ENCODE peak calls at places on chromosomes 3 and 15, in nine cellular contexts. One of them, this sample, is unnamed.
A peak's percentile ranks its signal among the peaks of the same experiment; 100 is the strongest.

GRCh38 chr3:24264748-24265158 is 229.9 kb downstream of the THRB start:
- DNase-seq in CD8-positive, alpha-beta T cell: no peak
- DNase-seq in breast epithelium: no peak
- DNase-seq in Peyer's patch: no peak
- DNase-seq in Panc1: no peak
- DNase-seq in heart left ventricle: no peak
- DNase-seq in tibial artery: no peak
- DNase-seq in esophagus muscularis mucosa: no peak
- DNase-seq in RWPE1: peak; percentile 32
- DNase-seq in this sample: no peak

GRCh38 chr15:24948495-24948894 is 6.3 kb upstream of the SNRPN start:
- DNase-seq in CD8-positive, alpha-beta T cell: no peak
- DNase-seq in breast epithelium: no peak
- DNase-seq in Peyer's patch: no peak
- DNase-seq in Panc1: no peak
- DNase-seq in heart left ventricle: no peak
- DNase-seq in tibial artery: no peak
- DNase-seq in esophagus muscularis mucosa: no peak
- DNase-seq in RWPE1: no peak
- DNase-seq in this sample: no peak

GRCh38 chr15:99580061-99580460 is 14.3 kb downstream of the MEF2A start:
- DNase-seq in CD8-positive, alpha-beta T cell: no peak
- DNase-seq in breast epithelium: no peak
- DNase-seq in Peyer's patch: no peak
- DNase-seq in Panc1: no peak
- DNase-seq in heart left ventricle: no peak
- DNase-seq in tibial artery: no peak
- DNase-seq in esophagus muscularis mucosa: no peak
- DNase-seq in RWPE1: no peak
- DNase-seq in this sample: no peak

GRCh38 chr15:34642252-34642651 is 58.8 kb upstream of the GOLGA8B start:
- DNase-seq in CD8-positive, alpha-beta T cell: no peak
- DNase-seq in breast epithelium: no peak
- DNase-seq in Peyer's patch: no peak
- DNase-seq in Panc1: no peak
- DNase-seq in heart left ventricle: no peak
- DNase-seq in tibial artery: no peak
- DNase-seq in esophagus muscularis mucosa: no peak
- DNase-seq in RWPE1: no peak
- DNase-seq in this sample: no peak

GRCh38 chr3:195071011-195071728 is 199.8 kb downstream of the XXYLT1 start:
- DNase-seq in CD8-positive, alpha-beta T cell: no peak
- DNase-seq in breast epithelium: peak; percentile 12
- DNase-seq in Peyer's patch: no peak
- DNase-seq in Panc1: no peak
- DNase-seq in heart left ventricle: no peak
- DNase-seq in tibial artery: peak; percentile 15
- DNase-seq in esophagus muscularis mucosa: no peak
- DNase-seq in RWPE1: no peak
- DNase-seq in this sample: no peak

GRCh38 chr3:152885066-152885465 is 50.1 kb downstream of the P2RY1 start:
- DNase-seq in CD8-positive, alpha-beta T cell: no peak
- DNase-seq in breast epithelium: no peak
- DNase-seq in Peyer's patch: no peak
- DNase-seq in Panc1: no peak
- DNase-seq in heart left ventricle: no peak
- DNase-seq in tibial artery: no peak
- DNase-seq in esophagus muscularis mucosa: no peak
- DNase-seq in RWPE1: no peak
- DNase-seq in this sample: no peak

GRCh38 chr3:36843065-36844051 is 79.0 kb upstream of the DCLK3 start:
- DNase-seq in CD8-positive, alpha-beta T cell: no peak
- DNase-seq in breast epithelium: no peak
- DNase-seq in Peyer's patch: peak; percentile 23
- DNase-seq in Panc1: peak; percentile 2
- DNase-seq in heart left ventricle: no peak
- DNase-seq in tibial artery: no peak
- DNase-seq in esophagus muscularis mucosa: peak; percentile 39
- DNase-seq in RWPE1: peak; percentile 8
- DNase-seq in this sample: no peak

GRCh38 chr3:65466300-65466988 is 572.3 kb downstream of the MAGI1 start:
- DNase-seq in CD8-positive, alpha-beta T cell: no peak
- DNase-seq in breast epithelium: no peak
- DNase-seq in Peyer's patch: no peak
- DNase-seq in Panc1: no peak
- DNase-seq in heart left ventricle: no peak
- DNase-seq in tibial artery: no peak
- DNase-seq in esophagus muscularis mucosa: no peak
- DNase-seq in RWPE1: no peak
- DNase-seq in this sample: no peak

GRCh38 chr3:184261270-184262165 is at the start of gene CAMK2N2:
- DNase-seq in CD8-positive, alpha-beta T cell: no peak
- DNase-seq in breast epithelium: no peak
- DNase-seq in Peyer's patch: peak; percentile 22
- DNase-seq in Panc1: no peak
- DNase-seq in heart left ventricle: peak; percentile 60
- DNase-seq in tibial artery: no peak
- DNase-seq in esophagus muscularis mucosa: no peak
- DNase-seq in RWPE1: peak; percentile 72
- DNase-seq in this sample: no peak

GRCh38 chr3:49119036-49119435 is 1.6 kb downstream of the USP19 start:
- DNase-seq in CD8-positive, alpha-beta T cell: no peak
- DNase-seq in breast epithelium: no peak
- DNase-seq in Peyer's patch: no peak
- DNase-seq in Panc1: no peak
- DNase-seq in heart left ventricle: no peak
- DNase-seq in tibial artery: no peak
- DNase-seq in esophagus muscularis mucosa: no peak
- DNase-seq in RWPE1: no peak
- DNase-seq in this sample: no peak

GRCh38 chr3:33392703-33393125 is 47.5 kb downstream of the UBP1 start:
- DNase-seq in CD8-positive, alpha-beta T cell: no peak
- DNase-seq in breast epithelium: no peak
- DNase-seq in Peyer's patch: no peak
- DNase-seq in Panc1: peak; percentile 62
- DNase-seq in heart left ventricle: no peak
- DNase-seq in tibial artery: peak; percentile 34
- DNase-seq in esophagus muscularis mucosa: no peak
- DNase-seq in RWPE1: peak; percentile 84
- DNase-seq in this sample: peak; percentile 41

GRCh38 chr3:46664188-46664970 is 29.1 kb downstream of the ALS2CL start:
- DNase-seq in CD8-positive, alpha-beta T cell: no peak
- DNase-seq in breast epithelium: no peak
- DNase-seq in Peyer's patch: no peak
- DNase-seq in Panc1: no peak
- DNase-seq in heart left ventricle: no peak
- DNase-seq in tibial artery: no peak
- DNase-seq in esophagus muscularis mucosa: no peak
- DNase-seq in RWPE1: no peak
- DNase-seq in this sample: no peak

GRCh38 chr3:53705024-53705750 is 141.0 kb downstream of the CHDH start:
- DNase-seq in CD8-positive, alpha-beta T cell: no peak
- DNase-seq in breast epithelium: no peak
- DNase-seq in Peyer's patch: no peak
- DNase-seq in Panc1: no peak
- DNase-seq in heart left ventricle: no peak
- DNase-seq in tibial artery: no peak
- DNase-seq in esophagus muscularis mucosa: peak; percentile 86
- DNase-seq in RWPE1: no peak
- DNase-seq in this sample: no peak

GRCh38 chr15:42992626-42993025 is 72.0 kb upstream of the TTBK2 start:
- DNase-seq in CD8-positive, alpha-beta T cell: no peak
- DNase-seq in breast epithelium: no peak
- DNase-seq in Peyer's patch: no peak
- DNase-seq in Panc1: no peak
- DNase-seq in heart left ventricle: no peak
- DNase-seq in tibial artery: no peak
- DNase-seq in esophagus muscularis mucosa: no peak
- DNase-seq in RWPE1: no peak
- DNase-seq in this sample: no peak

GRCh38 chr3:150314248-150315027 is 93.7 kb upstream of the TSC22D2 start:
- DNase-seq in CD8-positive, alpha-beta T cell: no peak
- DNase-seq in breast epithelium: peak; percentile 54
- DNase-seq in Peyer's patch: no peak
- DNase-seq in Panc1: no peak
- DNase-seq in heart left ventricle: no peak
- DNase-seq in tibial artery: no peak
- DNase-seq in esophagus muscularis mucosa: no peak
- DNase-seq in RWPE1: no peak
- DNase-seq in this sample: no peak

GRCh38 chr3:39134305-39134704 is 19.1 kb downstream of the CSRNP1 start:
- DNase-seq in CD8-positive, alpha-beta T cell: no peak
- DNase-seq in breast epithelium: no peak
- DNase-seq in Peyer's patch: no peak
- DNase-seq in Panc1: no peak
- DNase-seq in heart left ventricle: no peak
- DNase-seq in tibial artery: peak; percentile 8
- DNase-seq in esophagus muscularis mucosa: no peak
- DNase-seq in RWPE1: no peak
- DNase-seq in this sample: no peak

GRCh38 chr15:67033521-67033920 is 31.9 kb upstream of the SMAD3 start:
- DNase-seq in CD8-positive, alpha-beta T cell: no peak
- DNase-seq in breast epithelium: no peak
- DNase-seq in Peyer's patch: no peak
- DNase-seq in Panc1: no peak
- DNase-seq in heart left ventricle: peak; percentile 39
- DNase-seq in tibial artery: no peak
- DNase-seq in esophagus muscularis mucosa: no peak
- DNase-seq in RWPE1: no peak
- DNase-seq in this sample: no peak

GRCh38 chr3:177629276-177629675 is 432.0 kb upstream of the TBL1XR1 start:
- DNase-seq in CD8-positive, alpha-beta T cell: no peak
- DNase-seq in breast epithelium: no peak
- DNase-seq in Peyer's patch: no peak
- DNase-seq in Panc1: no peak
- DNase-seq in heart left ventricle: no peak
- DNase-seq in tibial artery: no peak
- DNase-seq in esophagus muscularis mucosa: no peak
- DNase-seq in RWPE1: no peak
- DNase-seq in this sample: no peak

GRCh38 chr3:12098400-12098799 is 60.3 kb downstream of the TIMP4 start:
- DNase-seq in CD8-positive, alpha-beta T cell: no peak
- DNase-seq in breast epithelium: no peak
- DNase-seq in Peyer's patch: no peak
- DNase-seq in Panc1: no peak
- DNase-seq in heart left ventricle: no peak
- DNase-seq in tibial artery: no peak
- DNase-seq in esophagus muscularis mucosa: no peak
- DNase-seq in RWPE1: no peak
- DNase-seq in this sample: no peak

DNA sequence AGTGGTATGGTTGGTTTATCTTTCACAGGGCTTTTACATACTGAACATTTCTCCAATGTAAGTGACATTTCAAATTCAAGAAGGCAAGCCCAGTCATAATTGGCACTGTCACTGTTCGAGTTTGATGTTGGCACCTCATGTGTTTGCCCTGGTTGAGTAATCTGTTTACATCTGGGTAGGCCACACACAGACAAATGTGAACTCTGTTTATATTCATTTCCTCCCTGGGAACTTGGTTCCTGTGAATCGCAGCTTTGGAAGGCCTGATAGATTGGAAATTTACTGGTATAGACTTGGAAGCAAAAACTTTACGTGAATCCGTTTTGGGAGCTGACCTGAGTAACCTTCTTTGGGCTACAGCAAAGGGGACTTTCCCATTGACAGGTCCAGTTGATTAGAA is 395.2 kb upstream of the AZI2 start:
- DNase-seq in CD8-positive, alpha-beta T cell: no peak
- DNase-seq in breast epithelium: no peak
- DNase-seq in Peyer's patch: no peak
- DNase-seq in Panc1: no peak
- DNase-seq in heart left ventricle: no peak
- DNase-seq in tibial artery: no peak
- DNase-seq in esophagus muscularis mucosa: no peak
- DNase-seq in RWPE1: no peak
- DNase-seq in this sample: no peak
- H3K27ac ChIP-seq in CD8-positive, alpha-beta T cell: no peak overlapping the region
- H3K27ac ChIP-seq in breast epithelium: no peak overlapping the region
- H3K27ac ChIP-seq in Peyer's patch: no peak overlapping the region
- H3K27ac ChIP-seq in Panc1: no peak overlapping the region
- H3K27ac ChIP-seq in heart left ventricle: peak overlapping the region; percentile 88
- H3K27ac ChIP-seq in tibial artery: no peak overlapping the region
- H3K27ac ChIP-seq in esophagus muscularis mucosa: no peak overlapping the region
- H3K27ac ChIP-seq in RWPE1: no peak overlapping the region
- H3K27ac ChIP-seq in this sample: no peak overlapping the region

GRCh38 chr3:191648787-191649186 is 187.8 kb downstream of the PYDC2 start:
- DNase-seq in CD8-positive, alpha-beta T cell: no peak
- DNase-seq in breast epithelium: no peak
- DNase-seq in Peyer's patch: no peak
- DNase-seq in Panc1: no peak
- DNase-seq in heart left ventricle: no peak
- DNase-seq in tibial artery: no peak
- DNase-seq in esophagus muscularis mucosa: no peak
- DNase-seq in RWPE1: peak; percentile 3
- DNase-seq in this sample: no peak
- TF ChIP-seq CTCF in CD8-positive, alpha-beta T cell: no peak
- TF ChIP-seq CTCF in breast epithelium: no peak
- TF ChIP-seq CTCF in Peyer's patch: no peak
- TF ChIP-seq CTCF in Panc1: no peak
- TF ChIP-seq CTCF in heart left ventricle: no peak
- TF ChIP-seq CTCF in tibial artery: no peak
- TF ChIP-seq CTCF in esophagus muscularis mucosa: no peak
- TF ChIP-seq CTCF in RWPE1: no peak
- TF ChIP-seq CTCF in this sample: no peak

GRCh38 chr15:53559364-53560253 is 199.9 kb downstream of the WDR72 start:
- DNase-seq in CD8-positive, alpha-beta T cell: no peak
- DNase-seq in breast epithelium: no peak
- DNase-seq in Peyer's patch: no peak
- DNase-seq in Panc1: no peak
- DNase-seq in heart left ventricle: no peak
- DNase-seq in tibial artery: no peak
- DNase-seq in esophagus muscularis mucosa: no peak
- DNase-seq in RWPE1: no peak
- DNase-seq in this sample: no peak
- H3K27ac ChIP-seq in CD8-positive, alpha-beta T cell: no peak overlapping the region
- H3K27ac ChIP-seq in breast epithelium: no peak overlapping the region
- H3K27ac ChIP-seq in Peyer's patch: no peak overlapping the region
- H3K27ac ChIP-seq in Panc1: no peak overlapping the region
- H3K27ac ChIP-seq in heart left ventricle: no peak overlapping the region
- H3K27ac ChIP-seq in tibial artery: no peak overlapping the region
- H3K27ac ChIP-seq in esophagus muscularis mucosa: no peak overlapping the region
- H3K27ac ChIP-seq in RWPE1: no peak overlapping the region
- H3K27ac ChIP-seq in this sample: no peak overlapping the region

GRCh38 chr3:94524102-94524922 is 461.5 kb downstream of the NSUN3 start:
- DNase-seq in CD8-positive, alpha-beta T cell: no peak
- DNase-seq in breast epithelium: no peak
- DNase-seq in Peyer's patch: no peak
- DNase-seq in Panc1: no peak
- DNase-seq in heart left ventricle: no peak
- DNase-seq in tibial artery: no peak
- DNase-seq in esophagus muscularis mucosa: no peak
- DNase-seq in RWPE1: no peak
- DNase-seq in this sample: no peak

GRCh38 chr3:94525039-94525438 is 462.2 kb downstream of the NSUN3 start:
- DNase-seq in CD8-positive, alpha-beta T cell: no peak
- DNase-seq in breast epithelium: no peak
- DNase-seq in Peyer's patch: no peak
- DNase-seq in Panc1: no peak
- DNase-seq in heart left ventricle: peak; percentile 22
- DNase-seq in tibial artery: no peak
- DNase-seq in esophagus muscularis mucosa: no peak
- DNase-seq in RWPE1: no peak
- DNase-seq in this sample: no peak

GRCh38 chr3:94520364-94520763 is 457.5 kb downstream of the NSUN3 start:
- DNase-seq in CD8-positive, alpha-beta T cell: no peak
- DNase-seq in breast epithelium: no peak
- DNase-seq in Peyer's patch: no peak
- DNase-seq in Panc1: no peak
- DNase-seq in heart left ventricle: no peak
- DNase-seq in tibial artery: no peak
- DNase-seq in esophagus muscularis mucosa: no peak
- DNase-seq in RWPE1: no peak
- DNase-seq in this sample: no peak

GRCh38 chr3:94522488-94522887 is 459.6 kb downstream of the NSUN3 start:
- DNase-seq in CD8-positive, alpha-beta T cell: no peak
- DNase-seq in breast epithelium: no peak
- DNase-seq in Peyer's patch: no peak
- DNase-seq in Panc1: no peak
- DNase-seq in heart left ventricle: no peak
- DNase-seq in tibial artery: no peak
- DNase-seq in esophagus muscularis mucosa: no peak
- DNase-seq in RWPE1: no peak
- DNase-seq in this sample: no peak
- TF ChIP-seq CTCF in CD8-positive, alpha-beta T cell: no peak
- TF ChIP-seq CTCF in breast epithelium: no peak
- TF ChIP-seq CTCF in Peyer's patch: no peak
- TF ChIP-seq CTCF in Panc1: peak; percentile 31
- TF ChIP-seq CTCF in heart left ventricle: no peak
- TF ChIP-seq CTCF in tibial artery: no peak
- TF ChIP-seq CTCF in esophagus muscularis mucosa: no peak
- TF ChIP-seq CTCF in RWPE1: no peak
- TF ChIP-seq CTCF in this sample: peak; percentile 43